ENCODE peak calls at places on chromosomes 4 and X, in ten cellular contexts. One of them, this sample, is unnamed.

GRCh38 chr4:23163649-23164436 is 471.1 kb downstream of the GBA3 start:
- DNase-seq in adrenal gland: no peak
- DNase-seq in ureter: no peak
- DNase-seq in H9: no peak
- DNase-seq in substantia nigra: no peak
- DNase-seq in NCI-H2171 treated with DMSO at 0.1 percent for 48 hours: no peak
- DNase-seq in amniotic epithelial cell: no peak
- DNase-seq in CD4-positive, alpha-beta memory T cell: no peak
- DNase-seq in breast epithelium: no peak
- DNase-seq in activated effector memory CD4-positive, alpha-beta T cell treated with anti-CD3 and anti-CD28 coated beads, Interleukin-2, amount 50 U/mL, for 16 hours: no peak
- DNase-seq in this sample: no peak

GRCh38 chr4:163548481-163549243 is 54.2 kb downstream of the TMA16 start:
- DNase-seq in breast epithelium: no peak
- DNase-seq in CD4-positive, alpha-beta memory T cell: peak
- DNase-seq in amniotic epithelial cell: peak
- DNase-seq in H9: no peak
- DNase-seq in ureter: no peak
- DNase-seq in activated effector memory CD4-positive, alpha-beta T cell treated with anti-CD3 and anti-CD28 coated beads, Interleukin-2, amount 50 U/mL, for 16 hours: no peak
- DNase-seq in substantia nigra: no peak
- DNase-seq in adrenal gland: peak
- DNase-seq in NCI-H2171 treated with DMSO at 0.1 percent for 48 hours: peak
- DNase-seq in this sample: peak

GRCh38 chr4:73620115-73620792 is at the start of gene RASSF6:
- DNase-seq in H9: peak
- DNase-seq in adrenal gland: no peak
- DNase-seq in breast epithelium: peak
- DNase-seq in NCI-H2171 treated with DMSO at 0.1 percent for 48 hours: peak
- DNase-seq in substantia nigra: no peak
- DNase-seq in ureter: peak
- DNase-seq in amniotic epithelial cell: peak
- DNase-seq in activated effector memory CD4-positive, alpha-beta T cell treated with anti-CD3 and anti-CD28 coated beads, Interleukin-2, amount 50 U/mL, for 16 hours: peak
- DNase-seq in CD4-positive, alpha-beta memory T cell: no peak
- DNase-seq in this sample: no peak

GRCh38 chrX:101051153-101051548 is 760 bp downstream of the TRMT2B start:
- DNase-seq in CD4-positive, alpha-beta memory T cell: no peak
- DNase-seq in activated effector memory CD4-positive, alpha-beta T cell treated with anti-CD3 and anti-CD28 coated beads, Interleukin-2, amount 50 U/mL, for 16 hours: no peak
- DNase-seq in adrenal gland: no peak
- DNase-seq in substantia nigra: no peak
- DNase-seq in H9: no peak
- DNase-seq in ureter: no peak
- DNase-seq in breast epithelium: no peak
- DNase-seq in amniotic epithelial cell: no peak
- DNase-seq in NCI-H2171 treated with DMSO at 0.1 percent for 48 hours: no peak
- DNase-seq in this sample: no peak

GRCh38 chr4:5738061-5738460 is 27.1 kb downstream of the EVC start:
- DNase-seq in NCI-H2171 treated with DMSO at 0.1 percent for 48 hours: no peak
- DNase-seq in activated effector memory CD4-positive, alpha-beta T cell treated with anti-CD3 and anti-CD28 coated beads, Interleukin-2, amount 50 U/mL, for 16 hours: no peak
- DNase-seq in CD4-positive, alpha-beta memory T cell: no peak
- DNase-seq in amniotic epithelial cell: peak
- DNase-seq in ureter: no peak
- DNase-seq in H9: no peak
- DNase-seq in adrenal gland: no peak
- DNase-seq in breast epithelium: no peak
- DNase-seq in substantia nigra: no peak
- DNase-seq in this sample: no peak

GRCh38 chrX:85375333-85375738 is 4.1 kb downstream of the POF1B start:
- DNase-seq in CD4-positive, alpha-beta memory T cell: no peak
- DNase-seq in adrenal gland: no peak
- DNase-seq in activated effector memory CD4-positive, alpha-beta T cell treated with anti-CD3 and anti-CD28 coated beads, Interleukin-2, amount 50 U/mL, for 16 hours: no peak
- DNase-seq in H9: no peak
- DNase-seq in ureter: no peak
- DNase-seq in amniotic epithelial cell: no peak
- DNase-seq in NCI-H2171 treated with DMSO at 0.1 percent for 48 hours: no peak
- DNase-seq in breast epithelium: no peak
- DNase-seq in substantia nigra: no peak
- DNase-seq in this sample: no peak

GRCh38 chr4:1318488-1319213 is 28.4 kb upstream of the UVSSA start:
- DNase-seq in CD4-positive, alpha-beta memory T cell: no peak
- DNase-seq in H9: peak
- DNase-seq in breast epithelium: no peak
- DNase-seq in activated effector memory CD4-positive, alpha-beta T cell treated with anti-CD3 and anti-CD28 coated beads, Interleukin-2, amount 50 U/mL, for 16 hours: no peak
- DNase-seq in amniotic epithelial cell: no peak
- DNase-seq in ureter: no peak
- DNase-seq in substantia nigra: no peak
- DNase-seq in adrenal gland: no peak
- DNase-seq in NCI-H2171 treated with DMSO at 0.1 percent for 48 hours: no peak
- DNase-seq in this sample: no peak

GRCh38 chr4:102007959-102008425 is 217.5 kb downstream of the BANK1 start:
- DNase-seq in amniotic epithelial cell: peak
- DNase-seq in H9: no peak
- DNase-seq in activated effector memory CD4-positive, alpha-beta T cell treated with anti-CD3 and anti-CD28 coated beads, Interleukin-2, amount 50 U/mL, for 16 hours: no peak
- DNase-seq in substantia nigra: no peak
- DNase-seq in ureter: no peak
- DNase-seq in breast epithelium: no peak
- DNase-seq in adrenal gland: no peak
- DNase-seq in NCI-H2171 treated with DMSO at 0.1 percent for 48 hours: no peak
- DNase-seq in CD4-positive, alpha-beta memory T cell: no peak
- DNase-seq in this sample: no peak

GRCh38 chrX:69309074-69309792 is 144.0 kb upstream of the PJA1 start:
- DNase-seq in ureter: no peak
- DNase-seq in substantia nigra: no peak
- DNase-seq in adrenal gland: no peak
- DNase-seq in H9: peak
- DNase-seq in activated effector memory CD4-positive, alpha-beta T cell treated with anti-CD3 and anti-CD28 coated beads, Interleukin-2, amount 50 U/mL, for 16 hours: no peak
- DNase-seq in NCI-H2171 treated with DMSO at 0.1 percent for 48 hours: peak
- DNase-seq in breast epithelium: no peak
- DNase-seq in amniotic epithelial cell: no peak
- DNase-seq in CD4-positive, alpha-beta memory T cell: no peak
- DNase-seq in this sample: no peak

GRCh38 chr4:122167369-122167768 is 15.2 kb downstream of the BLTP1 start:
- DNase-seq in CD4-positive, alpha-beta memory T cell: no peak
- DNase-seq in ureter: no peak
- DNase-seq in amniotic epithelial cell: no peak
- DNase-seq in breast epithelium: no peak
- DNase-seq in NCI-H2171 treated with DMSO at 0.1 percent for 48 hours: no peak
- DNase-seq in H9: no peak
- DNase-seq in substantia nigra: no peak
- DNase-seq in adrenal gland: no peak
- DNase-seq in activated effector memory CD4-positive, alpha-beta T cell treated with anti-CD3 and anti-CD28 coated beads, Interleukin-2, amount 50 U/mL, for 16 hours: no peak
- DNase-seq in this sample: no peak

GRCh38 chr4:147846318-147847135 is 114.6 kb downstream of the ARHGAP10 start:
- DNase-seq in amniotic epithelial cell: no peak
- DNase-seq in activated effector memory CD4-positive, alpha-beta T cell treated with anti-CD3 and anti-CD28 coated beads, Interleukin-2, amount 50 U/mL, for 16 hours: no peak
- DNase-seq in ureter: no peak
- DNase-seq in H9: no peak
- DNase-seq in NCI-H2171 treated with DMSO at 0.1 percent for 48 hours: peak
- DNase-seq in adrenal gland: no peak
- DNase-seq in breast epithelium: no peak
- DNase-seq in CD4-positive, alpha-beta memory T cell: peak
- DNase-seq in substantia nigra: no peak
- DNase-seq in this sample: no peak

GRCh38 chr4:122045533-122045932 is 93.7 kb upstream of the TRPC3 start:
- DNase-seq in substantia nigra: no peak
- DNase-seq in CD4-positive, alpha-beta memory T cell: no peak
- DNase-seq in breast epithelium: no peak
- DNase-seq in adrenal gland: peak
- DNase-seq in activated effector memory CD4-positive, alpha-beta T cell treated with anti-CD3 and anti-CD28 coated beads, Interleukin-2, amount 50 U/mL, for 16 hours: no peak
- DNase-seq in amniotic epithelial cell: peak
- DNase-seq in NCI-H2171 treated with DMSO at 0.1 percent for 48 hours: peak
- DNase-seq in H9: no peak
- DNase-seq in ureter: no peak
- DNase-seq in this sample: no peak

GRCh38 chrX:71622347-71623104 is 4.2 kb upstream of the CXCR3 start:
- DNase-seq in adrenal gland: peak
- DNase-seq in breast epithelium: peak
- DNase-seq in activated effector memory CD4-positive, alpha-beta T cell treated with anti-CD3 and anti-CD28 coated beads, Interleukin-2, amount 50 U/mL, for 16 hours: peak
- DNase-seq in NCI-H2171 treated with DMSO at 0.1 percent for 48 hours: no peak
- DNase-seq in substantia nigra: peak
- DNase-seq in amniotic epithelial cell: peak
- DNase-seq in ureter: peak
- DNase-seq in CD4-positive, alpha-beta memory T cell: peak
- DNase-seq in H9: peak
- DNase-seq in this sample: peak

GRCh38 chr4:137000432-137000831 is 531.9 kb downstream of the PCDH18 start:
- DNase-seq in CD4-positive, alpha-beta memory T cell: no peak
- DNase-seq in activated effector memory CD4-positive, alpha-beta T cell treated with anti-CD3 and anti-CD28 coated beads, Interleukin-2, amount 50 U/mL, for 16 hours: no peak
- DNase-seq in H9: no peak
- DNase-seq in adrenal gland: no peak
- DNase-seq in substantia nigra: no peak
- DNase-seq in NCI-H2171 treated with DMSO at 0.1 percent for 48 hours: peak
- DNase-seq in ureter: no peak
- DNase-seq in breast epithelium: no peak
- DNase-seq in amniotic epithelial cell: no peak
- DNase-seq in this sample: no peak

GRCh38 chr4:16820304-16820703 is 78.1 kb downstream of the LDB2 start:
- DNase-seq in ureter: no peak
- DNase-seq in activated effector memory CD4-positive, alpha-beta T cell treated with anti-CD3 and anti-CD28 coated beads, Interleukin-2, amount 50 U/mL, for 16 hours: no peak
- DNase-seq in amniotic epithelial cell: no peak
- DNase-seq in NCI-H2171 treated with DMSO at 0.1 percent for 48 hours: no peak
- DNase-seq in breast epithelium: no peak
- DNase-seq in CD4-positive, alpha-beta memory T cell: no peak
- DNase-seq in adrenal gland: peak
- DNase-seq in substantia nigra: no peak
- DNase-seq in H9: no peak
- DNase-seq in this sample: no peak

GRCh38 chr4:41339812-41340809 is 83.4 kb downstream of the UCHL1 start:
- DNase-seq in breast epithelium: no peak
- DNase-seq in ureter: no peak
- DNase-seq in activated effector memory CD4-positive, alpha-beta T cell treated with anti-CD3 and anti-CD28 coated beads, Interleukin-2, amount 50 U/mL, for 16 hours: no peak
- DNase-seq in NCI-H2171 treated with DMSO at 0.1 percent for 48 hours: peak
- DNase-seq in substantia nigra: peak
- DNase-seq in CD4-positive, alpha-beta memory T cell: no peak
- DNase-seq in adrenal gland: peak
- DNase-seq in H9: peak
- DNase-seq in amniotic epithelial cell: peak
- DNase-seq in this sample: peak

GRCh38 chrX:1059576-1060561 is 152.6 kb downstream of the CRLF2 start:
- DNase-seq in adrenal gland: no peak
- DNase-seq in activated effector memory CD4-positive, alpha-beta T cell treated with anti-CD3 and anti-CD28 coated beads, Interleukin-2, amount 50 U/mL, for 16 hours: peak
- DNase-seq in amniotic epithelial cell: no peak
- DNase-seq in H9: no peak
- DNase-seq in ureter: no peak
- DNase-seq in breast epithelium: no peak
- DNase-seq in CD4-positive, alpha-beta memory T cell: no peak
- DNase-seq in NCI-H2171 treated with DMSO at 0.1 percent for 48 hours: no peak
- DNase-seq in substantia nigra: no peak
- DNase-seq in this sample: no peak